ENCODE peak calls at places on chromosomes 7 and 10, in four cellular contexts. F is lung; U is left ventricle myocardium inferior; T is naive thymus-derived CD4-positive, alpha-beta T cell. V is an unnamed sample.

GRCh38 chr10:102410427-102411073 is 8.0 kb downstream of the PSD start:
- DNase-seq in F (no peak), U (no peak), T (peak), V (no peak)

GRCh38 chr7:115352375-115352774 is 430.5 kb downstream of the MDFIC start:
- DNase-seq in F (no peak), T (no peak), U (no peak), V (no peak)

GRCh38 chr7:148256433-148256832 is 334.1 kb upstream of the C7orf33 start:
- DNase-seq in T (no peak), F (no peak), U (no peak), V (no peak)

GRCh38 chr7:120402368-120402767 is 129.4 kb downstream of the KCND2 start:
- DNase-seq in F (no peak), T (no peak), U (no peak), V (no peak)

GRCh38 chr10:60962946-60963345 is 19.0 kb upstream of the RHOBTB1 start:
- DNase-seq in T (no peak), U (no peak), F (no peak), V (no peak)

GRCh38 chr7:97835296-97836138 is 36.7 kb downstream of the ASNS start:
- DNase-seq in F (peak), U (peak), T (peak), V (peak)

GRCh38 chr7:47354831-47355541 is 226.9 kb downstream of the TNS3 start:
- DNase-seq in F (no peak), T (no peak), U (peak), V (no peak)

GRCh38 chr10:91050371-91051034 is 129.6 kb upstream of the ANKRD1 start:
- DNase-seq in U (no peak), F (no peak), T (no peak), V (no peak)

GRCh38 chr10:69861251-69862240 is 59.8 kb downstream of the COL13A1 start:
- DNase-seq in F (no peak), T (no peak), U (no peak), V (no peak)

GRCh38 chr7:92736870-92737269 is 99.5 kb downstream of the CDK6 start:
- DNase-seq in U (no peak), F (no peak), T (no peak), V (no peak)

GRCh38 chr10:112360308-112361270 is 13.3 kb upstream of the ACSL5 start:
- DNase-seq in F (peak), U (peak), T (no peak), V (no peak)

GRCh38 chr7:84469034-84469433 is 274.4 kb upstream of the SEMA3A start:
- DNase-seq in F (no peak), T (no peak), U (no peak), V (no peak)

GRCh38 chr10:61643316-61643751 is 19.4 kb upstream of the CABCOCO1 start:
- DNase-seq in U (no peak), T (no peak), F (no peak), V (no peak)

GRCh38 chr10:76089626-76090185 is 658.3 kb downstream of the LRMDA start:
- DNase-seq in F (no peak), U (no peak), T (no peak), V (no peak)

GRCh38 chr10:14451341-14451740 is 120.6 kb upstream of the FRMD4A start:
- DNase-seq in F (no peak), U (no peak), T (no peak), V (no peak)

GRCh38 chr10:51397695-51398094 is 301.7 kb downstream of the CSTF2T start:
- DNase-seq in T (no peak), U (peak), F (peak), V (no peak)

GRCh38 chr10:84337199-84337598 is 8.8 kb downstream of the CCSER2 start:
- DNase-seq in T (no peak), U (no peak), F (no peak), V (no peak)

GRCh38 chr7:128963327-128963757 is 25.6 kb downstream of the IRF5 start:
- DNase-seq in U (no peak), F (no peak), T (no peak), V (no peak)

GRCh38 chr10:23442936-23443335 is 4.1 kb downstream of the OTUD1 start:
- DNase-seq in F (no peak), U (no peak), T (no peak), V (no peak)

GRCh38 chr10:64523065-64523759 is 1002.0 kb downstream of the REEP3 start:
- DNase-seq in F (no peak), U (no peak), T (no peak), V (no peak)

GRCh38 chr10:132447446-132448247 is 50.6 kb downstream of the PWWP2B start:
- DNase-seq in U (no peak), T (peak), F (no peak), V (no peak)

GRCh38 chr10:91856637-91857036 is 52.6 kb downstream of the FGFBP3 start:
- DNase-seq in U (no peak), T (no peak), F (no peak), V (no peak)

GRCh38 chr10:78205457-78205856 is 171.8 kb downstream of the RPS24 start:
- DNase-seq in F (no peak), U (no peak), T (no peak), V (no peak)

GRCh38 chr10:103475437-103475836 is 3.6 kb downstream of the CALHM3 start:
- DNase-seq in F (no peak), T (no peak), U (no peak), V (no peak)

GRCh38 chr10:34548466-34548865 is 266.6 kb downstream of the PARD3 start:
- DNase-seq in U (no peak), F (no peak), T (no peak), V (no peak)

GRCh38 chr10:35236739-35237138 is 99.6 kb upstream of the CCNY start:
- DNase-seq in F (no peak), T (no peak), U (no peak), V (no peak)

GRCh38 chr7:128398016-128398840 is 11.6 kb downstream of the IMPDH1 start:
- DNase-seq in T (no peak), F (peak), U (peak), V (peak)

V was measured in right lobe of liver.